ENCODE peak calls at places on chromosomes 13 and 19, in eight cellular contexts. O is astrocyte, U is transverse colon, S is A549, Z is hepatocyte, V is body of pancreas, H is left lung, D is cardiac muscle cell. N is an unnamed sample.

GRCh38 chr19:40607311-40607871 is 6.2 kb downstream of the LTBP4 start:
- DNase-seq in O (no peak), U (peak; percentile 84), S (no peak), Z (no peak), V (no peak), H (no peak), D (no peak), N (no peak)

GRCh38 chr19:47310819-47311218 is 1.2 kb downstream of the C5AR1 start:
- DNase-seq in O (no peak), U (no peak), S (peak; percentile 89), Z (peak; percentile 23), V (peak; percentile 37), H (peak; percentile 74), D (peak; percentile 52), N (peak; percentile 52)

GRCh38 chr19:19458110-19458816 is 52.8 kb downstream of the GATAD2A start:
- DNase-seq in O (no peak), U (no peak), S (no peak), Z (no peak), V (no peak), H (no peak), D (no peak), N (no peak)

GRCh38 chr19:58511353-58512208 is at the start of gene SLC27A5:
- DNase-seq in O (no peak), U (peak; percentile 56), S (no peak), Z (peak; percentile 59), V (no peak), H (no peak), D (no peak), N (no peak)

GRCh38 chr19:8655340-8655709 is 24.9 kb downstream of the NFILZ start:
- DNase-seq in O (no peak), U (no peak), S (no peak), Z (no peak), V (no peak), H (no peak), D (no peak), N (no peak)

GRCh38 chr19:1577929-1578618 is 9.9 kb upstream of the MEX3D start:
- DNase-seq in O (no peak), U (no peak), S (no peak), Z (no peak), V (no peak), H (no peak), D (no peak), N (no peak)

GRCh38 chr13:111422352-111422751 is 101.9 kb downstream of the TEX29 start:
- DNase-seq in O (no peak), U (no peak), S (no peak), Z (no peak), V (no peak), H (no peak), D (no peak), N (no peak)

GRCh38 chr19:18141031-18141430 is 11.9 kb upstream of the PIK3R2 start:
- DNase-seq in O (no peak), U (no peak), S (no peak), Z (no peak), V (no peak), H (no peak), D (no peak), N (no peak)

GRCh38 chr13:111259058-111259457 is 61.4 kb upstream of the TEX29 start:
- DNase-seq in O (no peak), U (no peak), S (no peak), Z (no peak), V (no peak), H (no peak), D (no peak), N (no peak)

GRCh38 chr19:39262496-39262895 is 5.7 kb upstream of the IFNL2 start:
- DNase-seq in O (no peak), U (no peak), S (no peak), Z (no peak), V (no peak), H (no peak), D (no peak), N (no peak)

GRCh38 chr13:84121456-84121855 is 239.2 kb upstream of the SLITRK1 start:
- DNase-seq in O (peak; percentile 4), U (no peak), S (no peak), Z (peak; percentile 3), V (no peak), H (no peak), D (peak; percentile 20), N (peak; percentile 32)

GRCh38 chr19:14512420-14512961 is 5.7 kb downstream of the DNAJB1 start:
- DNase-seq in O (no peak), U (no peak), S (no peak), Z (no peak), V (no peak), H (no peak), D (no peak), N (no peak)

GRCh38 chr19:57672466-57672865 is 3.7 kb downstream of the ZSCAN4 start:
- DNase-seq in O (no peak), U (no peak), S (no peak), Z (no peak), V (no peak), H (no peak), D (no peak), N (no peak)

GRCh38 chr13:95569966-95570365 is 17.4 kb downstream of the CLDN10 start:
- DNase-seq in O (no peak), U (no peak), S (no peak), Z (no peak), V (no peak), H (no peak), D (no peak), N (no peak)

GRCh38 chr19:38649305-38650179 is 2.1 kb downstream of the ACTN4 start:
- DNase-seq in O (no peak), U (peak; percentile 86), S (peak; percentile 81), Z (peak; percentile 54), V (peak; percentile 83), H (peak; percentile 48), D (no peak), N (peak; percentile 87)

GRCh38 chr19:6261883-6262282 is 17.9 kb downstream of the MLLT1 start:
- DNase-seq in O (no peak), U (no peak), S (no peak), Z (no peak), V (no peak), H (no peak), D (no peak), N (no peak)

GRCh38 chr19:55454787-55455243 is 6.6 kb downstream of the ISOC2 start:
- DNase-seq in O (no peak), U (no peak), S (peak; percentile 78), Z (no peak), V (peak; percentile 31), H (no peak), D (peak; percentile 46), N (peak; percentile 42)

GRCh38 chr13:24506698-24507335 is 5.8 kb downstream of the PARP4 start:
- DNase-seq in O (no peak), U (no peak), S (no peak), Z (no peak), V (no peak), H (no peak), D (no peak), N (no peak)

GRCh38 chr13:24516919-24517318 is 4.3 kb upstream of the PARP4 start:
- DNase-seq in O (no peak), U (no peak), S (no peak), Z (no peak), V (no peak), H (no peak), D (no peak), N (no peak)

GRCh38 chr13:24511824-24512207 is 762 bp downstream of the PARP4 start:
- DNase-seq in O (no peak), U (peak; percentile 49), S (no peak), Z (no peak), V (no peak), H (no peak), D (no peak), N (no peak)

GRCh38 chr13:24511019-24511823 is 1.4 kb downstream of the PARP4 start:
- DNase-seq in O (peak; percentile 95), U (peak; percentile 56), S (peak; percentile 68), Z (peak; percentile 67), V (peak; percentile 10), H (peak; percentile 57), D (peak; percentile 89), N (peak; percentile 59)

GRCh38 chr13:24512208-24513068 is at the start of gene PARP4:
- DNase-seq in O (peak; percentile 90), U (peak; percentile 88), S (peak; percentile 81), Z (peak; percentile 90), V (peak; percentile 85), H (peak; percentile 89), D (peak; percentile 75), N (peak; percentile 80)
- TF ChIP-seq CTCF in O (no peak), U (no peak), S (no peak), Z (no peak), V (peak; percentile 11), H (no peak), D (no peak), N (no peak)

GRCh38 chr19:3682741-3683404 is 17.4 kb downstream of the PIP5K1C start:
- DNase-seq in O (peak; percentile 67), U (no peak), S (no peak), Z (peak; percentile 63), V (no peak), H (no peak), D (peak; percentile 84), N (no peak)
- H3K27ac ChIP-seq in O (peak overlapping the region; percentile 88), U (peak overlapping the region; percentile 65), S (no peak overlapping the region), Z (peak overlapping the region; percentile 78), V (no peak overlapping the region), H (no peak overlapping the region), D (no peak overlapping the region), N (peak overlapping the region; percentile 9)

DNA sequence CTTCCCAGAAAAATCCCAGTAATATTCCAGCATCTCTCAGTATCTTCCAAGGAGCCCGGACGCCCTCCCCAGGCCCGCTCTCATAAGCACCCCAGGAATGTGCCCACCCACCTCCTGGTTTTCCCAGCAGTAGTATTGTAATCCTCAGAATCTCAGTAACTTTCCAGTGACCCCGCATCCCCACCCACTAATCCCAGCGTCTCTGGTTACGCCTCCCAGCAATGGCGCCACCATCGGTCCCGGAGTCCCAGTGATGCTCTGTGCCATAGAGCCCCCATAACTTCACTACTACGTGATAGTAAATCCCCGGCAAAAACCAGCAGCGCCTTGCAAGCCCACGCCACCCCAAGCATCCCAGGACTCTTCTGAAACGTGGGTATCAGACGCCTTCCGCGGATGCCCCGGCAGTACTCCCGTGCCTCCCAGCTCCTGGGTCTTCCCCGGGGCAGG is 961 bp upstream of the PNPLA6 start:
- DNase-seq in O (peak; percentile 83), U (peak; percentile 61), S (peak; percentile 78), Z (peak; percentile 85), V (peak; percentile 60), H (peak; percentile 72), D (peak; percentile 75), N (peak; percentile 61)
- TF ChIP-seq CTCF in O (peak; percentile 14), U (no peak), S (peak; percentile 16), Z (peak; percentile 36), V (no peak), H (no peak), D (peak; percentile 24), N (peak; percentile 20)

DNA sequence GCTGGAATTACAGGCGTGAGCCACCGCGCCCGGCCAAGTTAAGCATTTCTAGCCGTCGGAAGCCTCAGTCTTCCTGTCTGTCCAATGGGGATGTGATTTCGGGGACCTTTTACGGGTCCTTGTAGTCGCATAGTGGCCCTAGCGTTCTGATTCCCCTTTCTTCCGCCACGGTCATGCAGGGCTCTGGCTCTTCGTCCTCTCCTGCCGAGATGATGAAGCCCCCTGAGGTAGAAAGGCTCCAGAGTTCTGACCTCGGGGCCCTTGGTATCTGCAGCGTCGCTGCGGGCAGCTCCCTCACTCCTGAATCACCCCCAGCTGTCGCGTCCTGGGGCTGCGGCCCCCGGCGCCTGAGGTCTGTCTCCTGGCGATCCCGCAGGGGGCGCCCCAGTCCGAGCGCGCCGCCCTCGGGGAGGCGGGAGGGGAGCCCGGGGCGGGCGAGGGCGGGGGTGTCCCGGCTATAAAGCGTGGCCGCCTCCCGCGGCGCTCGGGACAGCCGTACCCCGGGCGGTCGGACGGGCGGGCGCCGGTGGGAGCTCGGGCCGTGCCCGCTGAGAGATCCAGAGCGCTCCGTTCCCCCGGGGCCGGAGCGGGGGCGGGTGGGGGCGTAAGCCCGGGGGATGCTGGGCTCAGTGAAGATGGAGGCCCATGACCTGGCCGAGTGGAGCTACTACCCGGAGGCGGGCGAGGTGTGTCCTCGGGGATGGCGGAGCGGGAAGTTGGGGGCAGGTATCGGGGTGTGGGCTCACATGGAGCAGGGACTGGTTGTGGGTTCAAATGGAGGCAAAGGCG is at the start of gene FOXA3:
- DNase-seq in O (no peak), U (peak; percentile 85), S (peak; percentile 71), Z (peak; percentile 89), V (peak; percentile 83), H (peak; percentile 47), D (peak; percentile 32), N (no peak)
- H3K27ac ChIP-seq in O (no peak within 1 kb of the TSS), U (peak within 1 kb of the TSS; percentile 71), S (peak within 1 kb of the TSS; percentile 88), Z (peak within 1 kb of the TSS; percentile 69), V (peak within 1 kb of the TSS; percentile 62), H (no peak within 1 kb of the TSS), D (no peak within 1 kb of the TSS), N (peak within 1 kb of the TSS; percentile 86)

N was measured in RWPE1.